ENCODE peak calls at places on chromosomes 1 and 21, in seven cellular contexts. W is SJSA1, T is heart left ventricle, K is mammary epithelial cell, Y is uterus, A is GM23338, J is IMR-90. G is an unnamed sample. For H3K36me3, the result is how much of the 10 kb centered on the place peaks cover.

GRCh38 chr21:32826317-32827167 is 55.0 kb upstream of the PAXBP1 start:
- DNase-seq in W (no peak), T (no peak), K (peak), Y (peak), A (peak), J (peak), G (peak)

GRCh38 chr1:147171399-147172167 is 687 bp downstream of the PRKAB2 start:
- DNase-seq in W (peak), T (no peak), K (no peak), Y (no peak), A (peak), J (no peak), G (no peak)

GRCh38 chr1:203442821-203443220 is 32.8 kb upstream of the PRELP start:
- DNase-seq in W (no peak), T (peak), K (no peak), Y (no peak), A (no peak), J (no peak), G (no peak)

GRCh38 chr1:245605480-245606156 is 450.8 kb downstream of the KIF26B start:
- DNase-seq in W (peak), T (peak), K (peak), Y (no peak), A (no peak), J (peak), G (no peak)

GRCh38 chr1:234884701-234885100 is 243.9 kb downstream of the TOMM20 start:
- DNase-seq in W (no peak), T (no peak), K (no peak), Y (no peak), A (no peak), J (no peak), G (no peak)

GRCh38 chr1:156661932-156662587 is 15.1 kb downstream of the NES start:
- DNase-seq in W (peak), T (no peak), K (peak), Y (no peak), A (no peak), J (peak), G (no peak)

GRCh38 chr21:32861871-32862270 is 90.3 kb upstream of the PAXBP1 start:
- DNase-seq in W (no peak), T (no peak), K (no peak), Y (no peak), A (no peak), J (no peak), G (no peak)

GRCh38 chr21:34836103-34836932 is 167.5 kb downstream of the CLIC6 start:
- DNase-seq in W (peak), T (peak), K (peak), Y (peak), A (no peak), J (peak), G (peak)

GRCh38 chr1:42748461-42749410 is 8.7 kb upstream of the CLDN19 start:
- DNase-seq in W (no peak), T (no peak), K (no peak), Y (no peak), A (no peak), J (no peak), G (no peak)
- H3K36me3 ChIP-seq in W (half or more), T (half or more), K (under half), Y (under half), A (under half), J (half or more), G (under half)

GRCh38 chr1:42186172-42186571 is 21.6 kb upstream of the GUCA2A start:
- DNase-seq in W (peak), T (no peak), K (peak), Y (no peak), A (no peak), J (peak), G (no peak)
- H3K36me3 ChIP-seq in W (half or more), T (under half), K (under half), Y (under half), A (under half), J (under half), G (under half)

DNA sequence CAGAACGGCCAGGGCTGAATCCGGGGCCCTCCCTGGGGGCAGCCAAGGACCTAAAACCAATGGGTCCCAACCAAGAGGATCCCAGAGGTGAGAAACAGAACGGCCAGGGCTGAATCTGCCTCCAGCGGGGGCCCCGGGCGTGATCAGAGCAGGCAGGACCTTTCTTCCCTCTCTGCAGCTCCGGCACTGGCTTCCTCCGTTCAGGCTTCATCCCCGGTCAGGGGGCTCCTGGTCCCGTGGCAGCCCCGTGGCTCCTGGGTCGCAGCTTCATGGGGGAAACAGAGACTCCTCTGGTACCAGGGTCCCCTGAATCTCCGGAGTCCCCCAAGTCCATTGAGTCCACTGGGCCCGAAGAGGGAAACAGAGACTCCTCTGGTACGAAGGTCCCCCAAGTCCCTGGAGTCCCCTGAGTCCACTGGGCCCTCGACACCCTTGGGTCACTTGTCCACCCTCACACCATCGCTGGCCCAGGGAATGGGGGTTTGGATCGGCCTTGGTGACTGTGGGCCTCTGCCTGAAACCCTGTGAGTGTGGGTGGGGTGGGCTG is 60.1 kb downstream of the PRKCZ start:
- DNase-seq in W (no peak), T (peak), K (no peak), Y (no peak), A (no peak), J (no peak), G (no peak)
- H3K36me3 ChIP-seq in W (under half), T (under half), K (under half), Y (under half), A (under half), J (under half), G (under half)

GRCh38 chr1:111354584-111354983 is 63.9 kb downstream of the CHIA start:
- DNase-seq in W (no peak), T (no peak), K (peak), Y (no peak), A (no peak), J (no peak), G (no peak)

GRCh38 chr1:111361761-111362160 is 65.8 kb downstream of the OVGP1 start:
- DNase-seq in W (no peak), T (no peak), K (no peak), Y (no peak), A (no peak), J (no peak), G (no peak)

GRCh38 chr1:111364690-111365089 is 62.8 kb downstream of the OVGP1 start:
- DNase-seq in W (no peak), T (no peak), K (no peak), Y (no peak), A (peak), J (no peak), G (no peak)

GRCh38 chr1:111359376-111359775 is 68.2 kb downstream of the OVGP1 start:
- DNase-seq in W (no peak), T (no peak), K (no peak), Y (no peak), A (no peak), J (no peak), G (no peak)

DNA sequence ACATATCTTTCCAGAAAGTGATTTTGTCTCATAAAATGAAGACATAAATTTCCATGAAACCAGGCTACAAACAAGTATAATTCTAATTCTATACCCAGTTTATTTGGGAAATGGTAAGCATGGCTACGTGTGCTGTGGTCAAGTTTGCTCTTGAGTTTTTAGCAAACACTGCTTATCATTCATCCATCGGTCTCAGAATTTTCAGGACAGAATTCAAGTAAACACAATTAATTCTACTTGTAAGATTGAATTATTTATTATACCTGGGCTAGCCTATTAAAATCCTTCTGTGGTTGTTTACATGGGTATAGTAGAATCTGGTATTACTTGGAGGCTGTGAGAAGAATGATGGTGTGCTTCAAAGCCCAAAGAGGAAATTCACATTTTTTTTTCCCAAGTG is 68.3 kb downstream of the CHIA start:
- DNase-seq in W (no peak), T (no peak), K (no peak), Y (no peak), A (no peak), J (no peak), G (no peak)
- H3K36me3 ChIP-seq in W (under half), T (under half), K (under half), Y (under half), A (under half), J (under half), G (under half)

GRCh38 chr1:236854602-236854978 is 59.5 kb downstream of the MTR start:
- DNase-seq in W (peak), T (no peak), K (peak), Y (no peak), A (no peak), J (peak), G (no peak)
- H3K36me3 ChIP-seq in W (under half), T (half or more), K (under half), Y (under half), A (under half), J (under half), G (under half)

DNA sequence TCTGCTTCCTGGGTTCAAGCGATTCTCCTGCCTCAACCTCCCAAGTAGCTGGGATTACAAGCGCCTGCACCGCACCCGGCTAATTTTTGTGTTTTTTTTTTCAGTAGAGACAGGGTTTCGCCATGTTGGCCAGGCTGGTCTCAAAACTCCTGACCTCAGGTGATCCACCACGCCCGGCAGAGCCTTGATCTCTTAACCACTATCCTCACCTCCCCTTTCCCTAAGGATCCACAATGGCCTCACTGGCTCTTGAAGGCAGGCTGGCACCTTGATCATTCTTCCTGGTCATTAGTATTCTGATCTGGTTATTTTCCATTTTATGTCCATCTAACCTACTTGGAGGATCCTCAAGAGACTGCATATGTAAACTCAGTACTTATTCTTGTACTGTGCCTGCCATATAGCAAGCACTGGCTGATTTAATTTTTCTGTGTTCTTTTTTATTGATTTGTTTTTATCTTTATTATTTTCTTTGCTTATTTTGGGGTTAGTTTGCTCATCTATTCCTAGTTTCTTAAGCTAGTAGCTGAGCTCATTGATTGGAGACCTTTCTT is 6.3 kb downstream of the RCC1 start:
- DNase-seq in W (peak), T (no peak), K (no peak), Y (no peak), A (no peak), J (peak), G (no peak)
- H3K36me3 ChIP-seq in W (half or more), T (under half), K (under half), Y (under half), A (under half), J (under half), G (under half)

GRCh38 chr1:236744533-236744932 is 50.6 kb upstream of the MTR start:
- DNase-seq in W (no peak), T (no peak), K (no peak), Y (no peak), A (no peak), J (no peak), G (no peak)
- H3K36me3 ChIP-seq in W (under half), T (half or more), K (under half), Y (under half), A (under half), J (under half), G (under half)

DNA sequence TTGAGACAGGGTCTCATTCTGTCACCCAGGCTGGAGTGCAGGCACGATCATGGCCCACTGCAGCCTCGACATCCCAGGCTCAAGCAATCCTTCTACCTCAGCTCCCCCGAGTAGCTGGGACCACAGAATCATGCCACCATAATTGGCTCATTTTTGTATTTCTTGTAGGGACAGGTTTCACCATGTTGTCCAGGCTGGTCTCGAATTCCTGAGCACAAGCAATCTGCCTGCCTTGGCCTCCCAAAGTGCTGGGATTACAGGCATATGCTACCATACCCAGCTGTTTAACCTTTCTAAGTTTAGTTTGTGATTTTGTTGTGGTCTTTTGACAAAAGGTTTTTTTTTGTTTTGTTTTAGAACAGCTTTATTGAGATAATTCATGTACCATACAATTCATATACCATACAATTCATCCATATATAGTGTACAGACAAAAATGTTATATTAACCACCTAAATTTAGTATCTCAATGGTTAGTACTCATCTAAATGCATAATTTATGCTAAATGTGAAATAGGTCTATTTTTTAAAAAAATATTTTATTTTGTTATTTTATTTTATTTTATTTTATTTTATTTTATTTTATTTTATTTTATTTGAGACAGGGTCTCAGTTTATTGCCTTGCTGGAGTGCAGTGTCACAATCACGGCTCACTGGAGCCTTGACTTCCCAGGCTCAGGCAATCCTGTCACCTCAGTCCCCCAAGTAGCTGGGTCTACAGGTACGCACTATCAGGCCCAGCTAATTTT is 8.9 kb downstream of the ZMPSTE24 start:
- DNase-seq in W (no peak), T (no peak), K (peak), Y (no peak), A (no peak), J (no peak), G (no peak)
- H3K36me3 ChIP-seq in W (half or more), T (half or more), K (under half), Y (under half), A (under half), J (under half), G (under half)

G was measured in ovary.